ENCODE peak calls at places on chromosomes 7 and 10, in four cellular contexts. P is HepG2, J is WTC11, X is K562. G is an unnamed sample.

GRCh38 chr7:47807756-47808155 is 140.5 kb downstream of the PKD1L1 start:
- DNase-seq in P (no peak), J (peak; percentile 41), X (no peak), G (no peak)

GRCh38 chr7:22110227-22110839 is 164.6 kb upstream of the CDCA7L start:
- DNase-seq in P (peak; percentile 81), J (peak; percentile 65), X (peak; percentile 86), G (peak; percentile 69)

GRCh38 chr7:88758355-88759215 is 915 bp upstream of the ZNF804B start:
- DNase-seq in P (no peak), J (peak; percentile 37), X (peak; percentile 44), G (peak; percentile 46)

GRCh38 chr10:26931223-26931622 is 70.5 kb upstream of the ABI1 start:
- DNase-seq in P (peak; percentile 45), J (peak; percentile 80), X (peak; percentile 31), G (no peak)

GRCh38 chr10:75538144-75538543 is 106.7 kb downstream of the LRMDA start:
- DNase-seq in P (no peak), J (peak; percentile 48), X (no peak), G (no peak)

GRCh38 chr10:103463456-103463855 is 4.8 kb upstream of the CALHM1 start:
- DNase-seq in P (no peak), J (no peak), X (no peak), G (no peak)

GRCh38 chr7:17015575-17015974 is 133.8 kb upstream of the AGR3 start:
- DNase-seq in P (peak; percentile 8), J (no peak), X (no peak), G (no peak)

GRCh38 chr10:96152437-96152836 is 22.3 kb downstream of the ZNF518A start:
- DNase-seq in P (no peak), J (no peak), X (no peak), G (no peak)

GRCh38 chr7:91759205-91759863 is 121.2 kb downstream of the MTERF1 start:
- DNase-seq in P (peak; percentile 79), J (peak; percentile 56), X (peak; percentile 32), G (no peak)

DNA sequence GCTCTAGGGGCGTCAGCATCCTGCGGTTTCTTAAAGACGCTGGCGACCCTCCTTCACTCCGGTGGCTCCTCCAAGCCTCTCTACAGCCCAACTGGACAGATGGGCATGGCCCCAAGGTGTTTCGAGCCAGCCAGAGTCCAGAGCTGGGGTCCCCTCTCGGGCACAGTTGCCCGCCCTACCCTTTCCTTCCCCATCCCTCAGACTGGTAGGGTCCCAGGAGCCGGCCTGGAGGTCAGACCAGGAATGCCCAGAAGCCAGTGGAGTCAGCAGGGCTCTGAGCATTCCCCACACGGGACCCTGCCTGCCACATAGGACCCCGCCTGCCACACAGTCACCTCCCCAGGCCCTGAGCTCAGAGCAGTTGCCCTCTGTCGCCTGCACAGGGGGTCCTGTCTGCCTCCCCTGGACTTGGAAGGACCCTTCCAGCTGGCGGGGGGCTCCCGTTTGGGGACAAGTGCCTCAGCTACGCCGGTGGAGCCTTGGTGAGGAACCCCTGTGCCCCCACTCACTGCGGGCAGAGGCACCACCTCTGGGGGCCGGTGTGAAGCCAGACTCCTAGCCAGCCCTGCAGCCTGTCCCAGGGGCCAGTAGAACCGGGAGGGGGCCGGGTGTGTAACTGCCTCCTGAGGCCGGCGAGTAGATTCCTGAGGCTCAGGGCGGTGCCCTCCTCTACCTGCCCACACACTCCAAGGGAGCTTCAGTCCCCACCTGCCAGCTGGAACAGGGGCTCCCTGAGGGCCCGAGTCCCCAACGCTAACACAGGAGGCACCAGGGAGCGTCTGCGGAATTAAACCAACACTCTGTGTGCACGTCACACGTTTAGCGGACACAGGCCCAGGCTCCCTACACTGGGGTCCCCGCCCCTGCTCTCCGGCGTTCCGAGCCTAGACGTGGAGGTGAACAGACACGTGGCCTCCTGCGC is 19.4 kb upstream of the PDGFA start:
- DNase-seq in P (peak; percentile 74), J (no peak), X (no peak), G (no peak)
- TF ChIP-seq ELF4 in P (no peak), J (no peak), X (no peak), G (no peak)

GRCh38 chr10:53597835-53598251 is 825.3 kb upstream of the MBL2 start:
- DNase-seq in P (no peak), J (no peak), X (no peak), G (no peak)
- TF ChIP-seq ELF4 in P (no peak), J (no peak), X (no peak), G (no peak)

DNA sequence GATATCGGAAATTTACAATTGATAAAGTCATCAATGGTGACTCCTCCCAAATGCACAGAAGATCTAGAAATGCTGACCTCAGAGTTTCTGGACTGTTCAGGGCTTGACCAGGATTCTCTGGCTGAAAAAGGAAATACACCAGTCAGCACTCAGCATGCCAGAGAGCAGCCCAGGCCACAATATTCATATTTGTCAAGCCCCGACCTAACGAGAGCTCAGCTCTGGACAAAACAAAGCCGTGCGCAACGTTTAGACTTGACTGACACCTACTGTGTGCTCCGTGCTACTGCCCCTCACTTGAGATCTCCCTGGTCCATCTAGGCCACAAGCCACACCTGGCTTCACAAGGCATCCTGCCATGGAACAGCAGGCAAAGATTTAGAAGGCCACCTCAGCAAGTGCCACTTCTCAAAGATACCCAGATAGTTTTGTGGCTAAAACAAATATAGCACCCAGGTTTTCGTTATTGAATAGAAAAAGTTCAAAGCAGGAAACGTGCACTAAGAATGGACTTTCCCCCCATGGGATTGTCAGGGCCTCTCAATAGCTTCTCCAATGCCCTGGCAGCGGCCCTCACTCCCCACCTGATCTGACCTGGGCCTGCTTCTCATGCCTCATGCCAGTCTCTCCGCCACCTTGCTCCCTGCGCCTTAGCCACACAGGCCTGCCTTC is 218.3 kb downstream of the FAM107B start:
- DNase-seq in P (peak; percentile 68), J (peak; percentile 39), X (peak; percentile 47), G (peak; percentile 49)
- TF ChIP-seq ELF4 in P (no peak), J (no peak), X (no peak), G (no peak)

GRCh38 chr7:108046952-108047506 is 44.1 kb upstream of the LAMB1 start:
- DNase-seq in P (no peak), J (no peak), X (no peak), G (no peak)
- TF ChIP-seq ELF4 in P (no peak), J (no peak), X (no peak), G (no peak)

GRCh38 chr7:97390915-97391593 is 273.6 kb downstream of the SDHAF3 start:
- DNase-seq in P (no peak), J (no peak), X (no peak), G (no peak)
- TF ChIP-seq ELF4 in P (no peak), J (no peak), X (no peak), G (no peak)

GRCh38 chr7:151260883-151261282 is 12.4 kb upstream of the SMARCD3 start:
- DNase-seq in P (no peak), J (no peak), X (no peak), G (no peak)

GRCh38 chr7:151260471-151260870 is 12.0 kb upstream of the SMARCD3 start:
- DNase-seq in P (no peak), J (no peak), X (no peak), G (no peak)

GRCh38 chr7:151255390-151255789 is 6.9 kb upstream of the SMARCD3 start:
- DNase-seq in P (no peak), J (no peak), X (no peak), G (no peak)

GRCh38 chr7:151256410-151257045 is 8.0 kb upstream of the SMARCD3 start:
- DNase-seq in P (no peak), J (no peak), X (no peak), G (no peak)

GRCh38 chr7:151257990-151258389 is 9.5 kb upstream of the SMARCD3 start:
- DNase-seq in P (no peak), J (no peak), X (no peak), G (no peak)
- TF ChIP-seq ELF4 in P (no peak), J (no peak), X (no peak), G (no peak)

GRCh38 chr7:2223321-2223720 is 9.4 kb downstream of the MAD1L1 start:
- DNase-seq in P (no peak), J (no peak), X (no peak), G (no peak)
- TF ChIP-seq ELF4 in P (no peak), J (no peak), X (no peak), G (no peak)

GRCh38 chr7:79298145-79298760 is 155.2 kb downstream of the MAGI2 start:
- DNase-seq in P (peak; percentile 25), J (no peak), X (peak; percentile 21), G (peak; percentile 21)
- TF ChIP-seq ELF4 in P (no peak), J (no peak), X (no peak), G (no peak)

GRCh38 chr7:106057204-106057961 is 54.7 kb downstream of the SYPL1 start:
- DNase-seq in P (no peak), J (no peak), X (no peak), G (no peak)

GRCh38 chr7:106057962-106058901 is 53.9 kb downstream of the SYPL1 start:
- DNase-seq in P (peak; percentile 56), J (no peak), X (no peak), G (no peak)

GRCh38 chr7:106058925-106059324 is 53.2 kb downstream of the SYPL1 start:
- DNase-seq in P (no peak), J (no peak), X (no peak), G (no peak)

GRCh38 chr7:106054971-106055370 is 57.1 kb downstream of the SYPL1 start:
- DNase-seq in P (no peak), J (no peak), X (no peak), G (no peak)

GRCh38 chr7:106056513-106057203 is 55.5 kb downstream of the SYPL1 start:
- DNase-seq in P (peak; percentile 62), J (peak; percentile 70), X (peak; percentile 85), G (peak; percentile 82)
- TF ChIP-seq ELF4 in P (no peak), J (no peak), X (no peak), G (no peak)

DNA sequence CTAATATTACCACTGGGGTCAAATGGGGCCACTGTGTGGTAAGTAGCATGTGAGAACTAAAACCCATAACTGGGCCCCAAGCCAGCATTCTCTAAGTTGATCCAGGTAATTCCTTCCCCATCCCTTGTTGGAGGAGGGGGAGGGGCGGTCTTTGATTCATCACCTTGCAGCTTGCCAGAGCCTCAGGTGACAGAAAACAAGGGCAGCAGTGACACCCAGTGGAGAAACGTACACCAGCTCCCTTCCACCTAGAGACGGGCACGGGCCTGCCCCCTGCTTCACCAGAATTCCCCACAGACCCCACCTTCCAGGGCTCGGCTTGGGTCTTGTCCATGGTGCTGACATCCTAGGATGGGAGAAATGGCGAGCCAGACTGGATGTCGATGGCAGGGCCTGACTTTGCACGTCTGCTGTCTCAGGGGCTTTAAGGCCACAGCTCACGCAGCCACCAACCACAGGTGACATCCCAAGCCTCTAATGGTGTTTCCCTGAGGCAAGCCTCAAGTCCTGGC is 102.0 kb downstream of the STRA8 start:
- DNase-seq in P (peak; percentile 80), J (peak; percentile 97), X (peak; percentile 68), G (peak; percentile 83)
- TF ChIP-seq ELF4 in P (peak; percentile 64), J (no peak), X (no peak), G (no peak)

G was measured in HEK293T.